ENCODE peak calls at places on chromosomes 7 and 10, in six cellular contexts. J is HepG2, W is GM12891, T is K562, O is H1, P is GM12878. A is an unnamed sample.

GRCh38 chr7:131164025-131164899 is 163.4 kb upstream of the MKLN1 start:
- DNase-seq in J (no peak), W (no peak), T (no peak), O (no peak), P (no peak), A (no peak)

GRCh38 chr7:142709921-142710320 is 39.4 kb upstream of the PRSS1 start:
- DNase-seq in J (no peak), W (no peak), T (no peak), O (no peak), P (no peak), A (no peak)

GRCh38 chr10:98589007-98589406 is 142.3 kb upstream of the HPS1 start:
- DNase-seq in J (peak), W (no peak), T (no peak), O (no peak), P (no peak), A (no peak)

GRCh38 chr7:131031100-131031868 is 296.4 kb upstream of the MKLN1 start:
- DNase-seq in J (no peak), W (no peak), T (no peak), O (no peak), P (peak), A (no peak)

GRCh38 chr10:86366033-86366901 is at the start of gene GRID1:
- DNase-seq in J (no peak), W (peak), T (peak), O (no peak), P (no peak), A (no peak)

GRCh38 chr10:116704926-116705325 is 37.4 kb downstream of the HSPA12A start:
- DNase-seq in J (no peak), W (no peak), T (no peak), O (no peak), P (no peak), A (no peak)

GRCh38 chr7:13827716-13828115 is 161.8 kb downstream of the ETV1 start:
- DNase-seq in J (no peak), W (no peak), T (no peak), O (no peak), P (no peak), A (no peak)

GRCh38 chr7:46150721-46151120 is 229.6 kb upstream of the IGFBP3 start:
- DNase-seq in J (no peak), W (no peak), T (no peak), O (no peak), P (no peak), A (no peak)

GRCh38 chr7:76358478-76359110 is at the start of gene YWHAG:
- DNase-seq in J (peak), W (peak), T (peak), O (no peak), P (no peak), A (peak)

GRCh38 chr7:132518102-132518838 is 58.0 kb downstream of the PLXNA4 start:
- DNase-seq in J (peak), W (peak), T (peak), O (no peak), P (no peak), A (no peak)

GRCh38 chr10:30436688-30437038 is 2.7 kb downstream of the MAP3K8 start:
- DNase-seq in J (no peak), W (no peak), T (no peak), O (no peak), P (no peak), A (no peak)

GRCh38 chr10:79192677-79193003 is 123.9 kb downstream of the ZMIZ1 start:
- DNase-seq in J (no peak), W (no peak), T (no peak), O (no peak), P (no peak), A (no peak)

GRCh38 chr10:60429084-60429849 is 39.6 kb upstream of the ANK3 start:
- DNase-seq in J (no peak), W (no peak), T (no peak), O (no peak), P (no peak), A (no peak)

GRCh38 chr7:100022621-100023020 is 7.2 kb downstream of the ZKSCAN1 start:
- DNase-seq in J (peak), W (no peak), T (no peak), O (no peak), P (no peak), A (no peak)

GRCh38 chr7:134613623-134614347 is 32.9 kb upstream of the BPGM start:
- DNase-seq in J (no peak), W (no peak), T (no peak), O (no peak), P (no peak), A (no peak)

GRCh38 chr7:115032986-115033385 is 111.1 kb downstream of the MDFIC start:
- DNase-seq in J (no peak), W (no peak), T (no peak), O (no peak), P (no peak), A (no peak)

GRCh38 chr7:8719102-8719501 is 285.7 kb downstream of the NXPH1 start:
- DNase-seq in J (no peak), W (no peak), T (no peak), O (no peak), P (no peak), A (no peak)

GRCh38 chr7:55016746-55017090 is 2.1 kb upstream of the EGFR start:
- DNase-seq in J (no peak), W (no peak), T (no peak), O (no peak), P (no peak), A (no peak)
- TF ChIP-seq POLR2A in J (no peak), W (no peak), T (no peak), O (no peak), P (no peak), A (no peak)

DNA sequence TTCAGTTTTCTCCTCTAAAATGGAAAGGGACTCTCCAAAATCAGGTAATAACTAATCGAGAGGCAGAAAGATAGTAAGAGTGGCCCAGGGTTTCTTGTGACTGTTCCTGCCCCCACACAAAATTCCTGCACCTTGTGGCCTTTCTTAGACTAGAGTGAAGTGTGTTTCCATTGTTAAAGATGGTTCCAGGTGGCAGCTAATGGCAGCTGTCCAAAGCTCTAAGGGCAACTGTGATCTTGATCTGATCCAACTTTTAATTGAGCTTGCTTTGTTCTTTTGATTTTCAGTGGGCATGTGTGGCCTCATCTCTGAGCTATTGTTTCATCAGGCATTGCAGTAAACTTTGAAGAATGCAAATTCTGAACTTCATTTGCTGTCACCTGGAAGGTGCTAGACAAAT is 19.4 kb downstream of the ACSL5 start:
- DNase-seq in J (no peak), W (no peak), T (no peak), O (no peak), P (no peak), A (no peak)
- TF ChIP-seq POLR2AphosphoS5 in J (no peak), W (no peak), T (no peak), O (no peak), P (no peak), A (no peak)

GRCh38 chr7:18018296-18019205 is 9.1 kb downstream of the PRPS1L1 start:
- DNase-seq in J (no peak), W (no peak), T (no peak), O (no peak), P (no peak), A (no peak)
- TF ChIP-seq TAF1 in J (no peak), W (no peak), T (no peak), O (no peak), P (no peak), A (no peak)

GRCh38 chr10:132395704-132396494 is 1.1 kb upstream of the PWWP2B start:
- DNase-seq in J (peak), W (no peak), T (peak), O (no peak), P (no peak), A (no peak)
- TF ChIP-seq POLR2A in J (peak), W (no peak), T (no peak), O (no peak), P (no peak), A (no peak)

GRCh38 chr7:138001529-138002095 is at the start of gene CREB3L2:
- DNase-seq in J (peak), W (no peak), T (peak), O (peak), P (no peak), A (no peak)

GRCh38 chr7:138002096-138002827 is 376 bp upstream of the CREB3L2 start:
- DNase-seq in J (peak), W (peak), T (peak), O (peak), P (peak), A (peak)

GRCh38 chr7:137998250-137998649 is 3.6 kb downstream of the CREB3L2 start:
- DNase-seq in J (no peak), W (no peak), T (no peak), O (no peak), P (no peak), A (no peak)

GRCh38 chr7:137999496-138000080 is 2.3 kb downstream of the CREB3L2 start:
- DNase-seq in J (no peak), W (no peak), T (no peak), O (no peak), P (no peak), A (no peak)

GRCh38 chr7:138000081-138000701 is 1.7 kb downstream of the CREB3L2 start:
- DNase-seq in J (peak), W (no peak), T (peak), O (no peak), P (no peak), A (no peak)
- TF ChIP-seq POLR2AphosphoS5 in J (no peak), W (no peak), T (no peak), O (no peak), P (peak), A (no peak)

DNA sequence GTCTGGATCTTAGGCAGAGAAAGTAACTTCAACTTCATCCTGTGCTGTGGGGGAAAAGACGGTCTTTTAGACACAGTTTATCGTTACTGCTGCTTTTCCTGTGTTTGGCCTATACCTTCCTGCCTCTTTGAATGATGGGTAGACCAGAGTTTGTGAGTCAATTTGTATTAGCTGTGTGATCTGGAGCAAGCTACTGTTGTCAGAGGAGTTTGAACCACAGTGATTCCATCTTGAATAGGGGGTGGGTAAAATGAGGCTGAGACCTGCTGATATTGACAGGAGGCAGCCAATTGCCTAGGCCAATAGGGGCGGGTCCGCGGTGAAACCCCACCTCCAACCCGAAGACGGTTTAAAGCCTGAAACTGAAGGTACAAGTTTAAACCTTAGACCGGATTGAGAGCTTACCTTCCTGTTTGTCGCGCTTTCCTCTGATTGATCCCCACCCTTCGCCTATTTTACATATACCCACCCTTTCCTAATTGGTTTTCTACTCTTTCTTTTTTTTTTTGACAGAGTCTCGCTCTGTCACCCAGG is 35.8 kb upstream of the EIF4H start:
- DNase-seq in J (no peak), W (no peak), T (no peak), O (no peak), P (no peak), A (no peak)
- TF ChIP-seq TAF1 in J (no peak), W (no peak), T (no peak), O (no peak), P (no peak), A (no peak)

GRCh38 chr7:151082151-151083070 is 882 bp downstream of the TMUB1 start:
- DNase-seq in J (no peak), W (no peak), T (no peak), O (no peak), P (no peak), A (no peak)

GRCh38 chr7:151081170-151082101 is 827 bp upstream of the FASTK start:
- DNase-seq in J (no peak), W (no peak), T (peak), O (no peak), P (no peak), A (no peak)

GRCh38 chr7:151079199-151079910 is 1.3 kb downstream of the FASTK start:
- DNase-seq in J (no peak), W (no peak), T (no peak), O (no peak), P (no peak), A (no peak)

GRCh38 chr7:151080091-151080521 is 503 bp downstream of the FASTK start:
- DNase-seq in J (no peak), W (no peak), T (peak), O (no peak), P (no peak), A (no peak)

GRCh38 chr7:151080522-151081169 is at the start of gene FASTK:
- DNase-seq in J (peak), W (peak), T (peak), O (no peak), P (no peak), A (peak)
- TF ChIP-seq POLR2A in J (peak), W (peak), T (peak), O (no peak), P (peak), A (peak)

GRCh38 chr10:3147117-3147820 is 25.3 kb downstream of the PITRM1 start:
- DNase-seq in J (no peak), W (no peak), T (no peak), O (no peak), P (no peak), A (no peak)
- TF ChIP-seq POLR2AphosphoS5 in J (no peak), W (no peak), T (no peak), O (no peak), P (no peak), A (no peak)

DNA sequence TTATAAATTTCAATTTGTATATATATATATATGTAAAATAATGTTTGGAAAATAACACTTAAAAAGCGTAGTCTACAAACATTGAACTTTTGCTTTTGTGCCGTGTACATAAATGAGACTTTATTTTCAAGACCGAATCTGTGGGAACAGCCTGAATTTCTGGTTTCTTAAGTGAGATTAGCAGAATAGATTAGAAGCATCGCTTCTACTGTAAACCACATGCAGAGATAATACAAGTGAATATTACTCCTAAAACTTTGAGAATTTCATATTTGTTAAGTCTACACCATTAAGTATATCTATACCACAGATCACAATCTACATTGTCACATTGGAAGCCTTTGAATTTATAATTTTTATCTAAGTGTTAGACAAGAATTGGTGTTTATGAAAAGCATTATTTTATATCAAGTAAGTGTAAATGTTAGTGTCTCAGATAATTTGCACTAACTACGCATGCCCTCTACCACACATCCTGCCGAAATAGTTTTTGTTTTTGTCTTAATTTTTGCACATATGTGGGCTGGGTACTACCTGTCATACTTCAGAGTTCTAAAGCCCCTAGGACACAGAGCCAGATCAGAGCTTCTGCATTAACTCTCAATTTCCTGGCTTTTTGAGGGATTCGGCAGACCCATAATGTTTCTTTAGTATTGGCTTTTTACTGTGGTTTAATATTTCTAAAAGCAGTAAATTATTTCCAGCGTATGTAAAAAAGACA is 20.1 kb downstream of the TWIST1 start:
- DNase-seq in J (no peak), W (no peak), T (no peak), O (no peak), P (no peak), A (no peak)
- TF ChIP-seq TAF1 in J (no peak), W (no peak), T (no peak), O (no peak), P (no peak), A (no peak)

A was measured in GM12892.